ENCODE peak calls at places on chromosomes 11 and 22, in four cellular contexts. P is IMR-90, M is GM12878, K is A549. H is an unnamed sample.

GRCh38 chr11:87194985-87195820 is 157.5 kb downstream of the TMEM135 start:
- DNase-seq in K (no peak), P (no peak), M (no peak), H (no peak)

GRCh38 chr11:72816404-72816990 is 2.3 kb downstream of the ATG16L2 start:
- DNase-seq in P (peak; percentile 18), K (no peak), M (no peak), H (no peak)

GRCh38 chr22:41919357-41920224 is 4.7 kb upstream of the SHISA8 start:
- DNase-seq in K (no peak), P (peak; percentile 11), M (peak; percentile 71), H (peak; percentile 68)

GRCh38 chr11:92285776-92286175 is 61.2 kb downstream of the FAT3 start:
- DNase-seq in M (no peak), K (no peak), P (no peak), H (no peak)

GRCh38 chr11:30128269-30128932 is 102.4 kb upstream of the FSHB start:
- DNase-seq in P (peak; percentile 60), K (peak; percentile 42), M (no peak), H (peak; percentile 9)

GRCh38 chr11:17498475-17498874 is 21.8 kb upstream of the ABCC8 start:
- DNase-seq in P (no peak), K (no peak), M (no peak), H (peak; percentile 49)

GRCh38 chr11:93031386-93031785 is 61.9 kb downstream of the MTNR1B start:
- DNase-seq in P (peak; percentile 82), K (no peak), M (no peak), H (no peak)

GRCh38 chr11:113034591-113034990 is 73.4 kb downstream of the NCAM1 start:
- DNase-seq in K (no peak), P (no peak), M (no peak), H (no peak)

GRCh38 chr11:11022126-11022730 is 164.4 kb upstream of the ZBED5 start:
- DNase-seq in M (no peak), P (peak; percentile 24), K (peak; percentile 16), H (peak; percentile 33)

GRCh38 chr11:90867416-90867815 is 644.6 kb upstream of the CHORDC1 start:
- DNase-seq in P (no peak), K (no peak), M (no peak), H (no peak)

GRCh38 chr11:113014262-113014661 is 53.0 kb downstream of the NCAM1 start:
- DNase-seq in K (no peak), M (no peak), P (no peak), H (no peak)

GRCh38 chr22:46162771-46163170 is 12.4 kb downstream of the PPARA start:
- DNase-seq in M (no peak), P (no peak), K (no peak), H (no peak)

GRCh38 chr11:131408011-131408640 is 37.7 kb downstream of the NTM start:
- DNase-seq in P (peak; percentile 28), M (no peak), K (peak; percentile 40), H (no peak)

GRCh38 chr11:35160902-35161585 is 22.1 kb downstream of the CD44 start:
- DNase-seq in P (no peak), M (no peak), K (no peak), H (no peak)

GRCh38 chr22:49934891-49935557 is 16.6 kb downstream of the CRELD2 start:
- DNase-seq in K (peak; percentile 55), M (no peak), P (peak; percentile 39), H (peak; percentile 74)

GRCh38 chr22:40107244-40107643 is 70.5 kb upstream of the TNRC6B start:
- DNase-seq in P (no peak), M (no peak), K (no peak), H (no peak)

GRCh38 chr22:44396727-44397722 is 84.3 kb upstream of the SHISAL1 start:
- DNase-seq in K (no peak), M (no peak), P (no peak), H (no peak)

GRCh38 chr11:106418786-106419185 is 341.3 kb downstream of the AASDHPPT start:
- DNase-seq in P (no peak), K (no peak), M (no peak), H (no peak)

GRCh38 chr22:49638001-49638400 is 189.7 kb downstream of the BRD1 start:
- DNase-seq in M (no peak), K (no peak), P (no peak), H (no peak)

GRCh38 chr11:111947143-111947542 is 10.0 kb downstream of the DIXDC1 start:
- DNase-seq in P (no peak), K (no peak), M (no peak), H (no peak)

GRCh38 chr11:68780829-68781228 is 29.5 kb upstream of the TESMIN start:
- DNase-seq in M (no peak), K (peak; percentile 24), P (no peak), H (peak; percentile 90)
- TF ChIP-seq USF2 in M (no peak), K (peak; percentile 59), P (peak; percentile 67), H (peak; percentile 95)

GRCh38 chr11:68495330-68495729 is 34.8 kb downstream of the PPP6R3 start:
- DNase-seq in K (no peak), P (no peak), M (no peak), H (no peak)
- TF ChIP-seq ELK1 in K (no peak), P (no peak), M (no peak), H (no peak)

GRCh38 chr11:40129276-40129675 is 1330.2 kb downstream of the LRRC4C start:
- DNase-seq in P (no peak), K (peak; percentile 9), M (no peak), H (no peak)
- TF ChIP-seq USF2 in P (no peak), K (no peak), M (no peak), H (no peak)

GRCh38 chr11:123588117-123588815 is 66.2 kb downstream of the SCN3B start:
- DNase-seq in P (no peak), K (peak; percentile 93), M (no peak), H (no peak)
- TF ChIP-seq ELK1 in P (no peak), K (no peak), M (no peak), H (no peak)

GRCh38 chr11:64661146-64661545 is 61.9 kb downstream of the NRXN2 start:
- DNase-seq in P (peak; percentile 62), M (no peak), K (no peak), H (no peak)
- TF ChIP-seq USF2 in P (no peak), M (no peak), K (no peak), H (no peak)

DNA sequence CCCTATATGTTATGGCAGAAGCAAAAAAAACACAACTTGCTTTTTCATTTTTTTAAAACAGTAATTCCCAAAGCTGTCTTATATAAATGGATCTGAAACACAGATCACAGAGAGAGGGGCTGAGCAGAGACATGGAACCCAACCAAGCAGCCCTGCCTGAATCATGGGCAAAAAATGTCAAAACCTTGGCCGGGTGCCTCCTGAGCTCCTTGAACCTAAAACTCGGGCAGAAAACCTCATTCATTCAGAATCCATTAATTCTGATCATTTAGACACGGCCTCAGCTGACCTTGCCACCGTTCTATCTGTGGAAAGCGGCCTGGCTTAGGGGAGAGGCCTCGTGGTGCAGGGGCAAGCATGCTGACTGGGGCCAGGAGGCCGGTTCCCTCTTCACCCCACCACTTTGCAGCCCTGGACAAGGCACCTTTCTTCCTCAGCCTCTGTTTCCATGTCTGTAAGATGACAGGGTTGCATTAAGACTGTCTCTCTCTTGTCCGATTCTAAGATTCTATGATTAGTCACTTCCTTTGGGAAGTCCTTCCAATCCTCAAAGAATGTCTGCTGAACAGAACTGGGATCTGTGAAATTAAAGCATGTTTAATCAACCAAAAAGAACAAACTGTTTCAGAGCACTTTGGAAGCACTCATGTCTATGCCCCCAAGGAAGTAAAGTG is 26.0 kb downstream of the TENM4 start:
- DNase-seq in P (peak; percentile 81), K (no peak), M (no peak), H (no peak)
- TF ChIP-seq ELK1 in P (no peak), K (no peak), M (no peak), H (no peak)

DNA sequence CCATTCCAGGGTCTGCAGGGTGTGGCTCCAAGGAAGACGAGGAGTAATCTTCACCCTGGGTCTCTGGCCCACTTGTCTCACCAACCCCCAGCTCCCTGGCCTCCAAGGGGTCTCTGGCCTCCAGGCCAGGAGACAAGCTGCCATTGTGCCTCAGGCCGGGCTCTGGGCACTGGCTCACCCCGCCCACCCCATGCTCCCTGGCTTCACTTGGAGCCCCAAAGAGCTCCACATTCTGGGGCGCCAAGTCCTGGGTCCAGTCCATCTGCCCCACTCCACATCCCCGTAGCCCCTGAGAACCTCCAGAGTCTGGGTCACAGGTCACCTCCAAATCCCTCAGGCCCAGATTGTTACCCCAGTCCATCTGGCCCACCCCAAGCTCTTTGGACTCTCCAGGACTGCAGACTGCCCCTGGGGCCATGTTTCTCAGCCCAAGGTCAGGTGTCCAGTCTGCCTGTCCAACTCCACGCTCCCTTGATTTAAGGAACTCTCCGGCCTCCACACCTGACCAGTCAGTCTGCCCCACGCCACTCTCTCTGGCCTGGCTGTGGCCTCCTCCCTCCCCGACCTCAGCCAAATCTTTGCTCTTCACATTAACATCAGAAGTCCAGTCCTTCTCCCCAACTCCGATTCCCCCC is 16.2 kb downstream of the TNKS1BP1 start:
- DNase-seq in P (no peak), K (no peak), M (no peak), H (no peak)
- TF ChIP-seq USF2 in P (no peak), K (no peak), M (no peak), H (no peak)